ENCODE peak calls at places on chromosomes 11 and 22, in eight cellular contexts. K, E, F, U, B, C, V and Z are unnamed samples.

GRCh38 chr22:26377170-26377825 is 51.8 kb upstream of the ASPHD2 start:
- DNase-seq in K (no peak), E (no peak), F (no peak), U (no peak), B (no peak), C (no peak), V (no peak), Z (no peak)

GRCh38 chr11:34366522-34366921 is 8.7 kb upstream of the ABTB2 start:
- DNase-seq in K (peak; percentile 10), E (peak; percentile 67), F (no peak), U (no peak), B (no peak), C (no peak), V (peak; percentile 28), Z (no peak)

GRCh38 chr11:116454951-116455350 is 317.8 kb downstream of the BUD13 start:
- DNase-seq in K (no peak), E (no peak), F (no peak), U (no peak), B (no peak), C (no peak), V (no peak), Z (no peak)

GRCh38 chr11:9577032-9577431 is 3.6 kb downstream of the WEE1 start:
- DNase-seq in K (no peak), E (peak; percentile 72), F (no peak), U (no peak), B (no peak), C (no peak), V (no peak), Z (no peak)

GRCh38 chr11:36713715-36714114 is 115.7 kb upstream of the RAG2 start:
- DNase-seq in K (no peak), E (no peak), F (no peak), U (no peak), B (no peak), C (no peak), V (no peak), Z (no peak)

GRCh38 chr11:114063829-114064201 is 4.3 kb downstream of the ZBTB16 start:
- DNase-seq in K (no peak), E (no peak), F (no peak), U (no peak), B (no peak), C (no peak), V (no peak), Z (no peak)

GRCh38 chr11:67644042-67644441 is 4.5 kb upstream of the TBX10 start:
- DNase-seq in K (no peak), E (no peak), F (no peak), U (no peak), B (no peak), C (no peak), V (no peak), Z (no peak)

GRCh38 chr11:57392421-57393105 is 2.1 kb upstream of the PRG2 start:
- DNase-seq in K (no peak), E (no peak), F (no peak), U (no peak), B (no peak), C (no peak), V (no peak), Z (no peak)

GRCh38 chr11:35139883-35140282 is 912 bp downstream of the CD44 start:
- DNase-seq in K (no peak), E (peak; percentile 44), F (peak; percentile 16), U (no peak), B (no peak), C (no peak), V (no peak), Z (no peak)

GRCh38 chr11:117584056-117584830 is 212.8 kb downstream of the DSCAML1 start:
- DNase-seq in K (no peak), E (peak; percentile 39), F (peak; percentile 8), U (no peak), B (no peak), C (no peak), V (no peak), Z (peak; percentile 7)

GRCh38 chr11:15673408-15673811 is 558.7 kb downstream of the INSC start:
- DNase-seq in K (no peak), E (no peak), F (no peak), U (peak; percentile 36), B (no peak), C (no peak), V (no peak), Z (no peak)

GRCh38 chr22:49575703-49576081 is 252.0 kb downstream of the BRD1 start:
- DNase-seq in K (no peak), E (no peak), F (no peak), U (no peak), B (no peak), C (peak; percentile 24), V (no peak), Z (no peak)

GRCh38 chr22:20588092-20588842 is 80.9 kb downstream of the MED15 start:
- DNase-seq in K (no peak), E (no peak), F (no peak), U (no peak), B (no peak), C (no peak), V (no peak), Z (no peak)

GRCh38 chr22:17501679-17502285 is 61.5 kb upstream of the SLC25A18 start:
- DNase-seq in K (no peak), E (peak; percentile 82), F (peak; percentile 42), U (peak; percentile 66), B (peak; percentile 27), C (no peak), V (peak; percentile 12), Z (peak; percentile 32)

GRCh38 chr11:116856423-116856822 is 19.0 kb upstream of the APOA1 start:
- DNase-seq in K (no peak), E (no peak), F (no peak), U (no peak), B (no peak), C (no peak), V (no peak), Z (no peak)

GRCh38 chr11:85299247-85299646 is 327.9 kb downstream of the DLG2 start:
- DNase-seq in K (no peak), E (no peak), F (peak; percentile 24), U (peak; percentile 4), B (no peak), C (no peak), V (no peak), Z (peak; percentile 42)

GRCh38 chr22:50576070-50576469 is 2.2 kb downstream of the CPT1B start:
- DNase-seq in K (no peak), E (peak; percentile 41), F (peak; percentile 29), U (peak; percentile 49), B (peak; percentile 22), C (no peak), V (no peak), Z (no peak)

GRCh38 chr11:90434858-90435257 is 212.0 kb upstream of the CHORDC1 start:
- DNase-seq in K (no peak), E (no peak), F (no peak), U (peak; percentile 35), B (no peak), C (no peak), V (no peak), Z (peak; percentile 22)

GRCh38 chr22:41447435-41448188 is 1.0 kb upstream of the TOB2 start:
- DNase-seq in K (peak; percentile 69), E (peak; percentile 53), F (peak; percentile 36), U (peak; percentile 47), B (peak; percentile 66), C (peak; percentile 75), V (no peak), Z (no peak)

GRCh38 chr22:33110562-33111163 is 52.5 kb upstream of the SYN3 start:
- DNase-seq in K (no peak), E (no peak), F (no peak), U (no peak), B (no peak), C (no peak), V (no peak), Z (no peak)

GRCh38 chr11:92325416-92325815 is 100.8 kb downstream of the FAT3 start:
- DNase-seq in K (no peak), E (no peak), F (no peak), U (no peak), B (no peak), C (no peak), V (no peak), Z (no peak)

GRCh38 chr22:50713571-50714056 is 24.4 kb upstream of the ACR start:
- DNase-seq in K (no peak), E (no peak), F (no peak), U (no peak), B (no peak), C (no peak), V (no peak), Z (no peak)

GRCh38 chr22:28424427-28425080 is 255.1 kb downstream of the TTC28 start:
- DNase-seq in K (no peak), E (peak; percentile 58), F (no peak), U (peak; percentile 95), B (no peak), C (no peak), V (no peak), Z (no peak)

GRCh38 chr11:120645639-120646038 is 134.1 kb downstream of the GRIK4 start:
- DNase-seq in K (no peak), E (no peak), F (no peak), U (peak; percentile 37), B (no peak), C (no peak), V (peak; percentile 82), Z (no peak)